ENCODE peak calls at places on chromosomes 6 and 20, in seven cellular contexts. One of them, this sample, is unnamed. For H3K4me1 and H3K36me3, the result is how much of the 10 kb centered on the place peaks cover.

GRCh38 chr20:31440012-31440659 is at the start of gene DEFB123:
- DNase-seq in CD8-positive, alpha-beta memory T cell: no peak
- DNase-seq in suprapubic skin: no peak
- DNase-seq in left lung: no peak
- DNase-seq in lower lobe of right lung: no peak
- DNase-seq in naive thymus-derived CD4-positive, alpha-beta T cell: no peak
- DNase-seq in SK-N-SH: no peak
- DNase-seq in this sample: no peak

GRCh38 chr20:57330998-57331397 is 1.4 kb downstream of the SPO11 start:
- DNase-seq in CD8-positive, alpha-beta memory T cell: no peak
- DNase-seq in suprapubic skin: no peak
- DNase-seq in left lung: no peak
- DNase-seq in lower lobe of right lung: no peak
- DNase-seq in naive thymus-derived CD4-positive, alpha-beta T cell: no peak
- DNase-seq in SK-N-SH: no peak
- DNase-seq in this sample: no peak

GRCh38 chr20:47337413-47337812 is 19.1 kb downstream of the ZMYND8 start:
- DNase-seq in CD8-positive, alpha-beta memory T cell: no peak
- DNase-seq in suprapubic skin: no peak
- DNase-seq in left lung: no peak
- DNase-seq in lower lobe of right lung: no peak
- DNase-seq in naive thymus-derived CD4-positive, alpha-beta T cell: no peak
- DNase-seq in SK-N-SH: no peak
- DNase-seq in this sample: no peak

GRCh38 chr20:62707981-62708521 is 585 bp upstream of the NTSR1 start:
- DNase-seq in CD8-positive, alpha-beta memory T cell: no peak
- DNase-seq in suprapubic skin: no peak
- DNase-seq in left lung: no peak
- DNase-seq in lower lobe of right lung: no peak
- DNase-seq in naive thymus-derived CD4-positive, alpha-beta T cell: no peak
- DNase-seq in SK-N-SH: peak
- DNase-seq in this sample: no peak

GRCh38 chr6:142940487-142940886 is 4.5 kb downstream of the HIVEP2 start:
- DNase-seq in CD8-positive, alpha-beta memory T cell: no peak
- DNase-seq in suprapubic skin: no peak
- DNase-seq in left lung: no peak
- DNase-seq in lower lobe of right lung: no peak
- DNase-seq in naive thymus-derived CD4-positive, alpha-beta T cell: no peak
- DNase-seq in SK-N-SH: no peak
- DNase-seq in this sample: no peak

GRCh38 chr6:13487122-13488014 is at the start of gene GFOD1:
- DNase-seq in CD8-positive, alpha-beta memory T cell: peak
- DNase-seq in suprapubic skin: peak
- DNase-seq in left lung: peak
- DNase-seq in lower lobe of right lung: peak
- DNase-seq in naive thymus-derived CD4-positive, alpha-beta T cell: peak
- DNase-seq in SK-N-SH: peak
- DNase-seq in this sample: peak

GRCh38 chr6:39929039-39929732 is 5.1 kb downstream of the MOCS1 start:
- DNase-seq in CD8-positive, alpha-beta memory T cell: no peak
- DNase-seq in suprapubic skin: no peak
- DNase-seq in left lung: no peak
- DNase-seq in lower lobe of right lung: no peak
- DNase-seq in naive thymus-derived CD4-positive, alpha-beta T cell: no peak
- DNase-seq in SK-N-SH: no peak
- DNase-seq in this sample: no peak

GRCh38 chr6:34745277-34746103 is 11.8 kb upstream of the SNRPC start:
- DNase-seq in CD8-positive, alpha-beta memory T cell: no peak
- DNase-seq in suprapubic skin: no peak
- DNase-seq in left lung: peak
- DNase-seq in lower lobe of right lung: peak
- DNase-seq in naive thymus-derived CD4-positive, alpha-beta T cell: no peak
- DNase-seq in SK-N-SH: no peak
- DNase-seq in this sample: no peak

GRCh38 chr6:118187568-118188164 is 280.6 kb downstream of the SLC35F1 start:
- DNase-seq in CD8-positive, alpha-beta memory T cell: no peak
- DNase-seq in suprapubic skin: no peak
- DNase-seq in left lung: peak
- DNase-seq in lower lobe of right lung: no peak
- DNase-seq in naive thymus-derived CD4-positive, alpha-beta T cell: no peak
- DNase-seq in SK-N-SH: no peak
- DNase-seq in this sample: peak

GRCh38 chr20:24388828-24389325 is 80.6 kb upstream of the SYNDIG1 start:
- DNase-seq in CD8-positive, alpha-beta memory T cell: no peak
- DNase-seq in suprapubic skin: no peak
- DNase-seq in left lung: no peak
- DNase-seq in lower lobe of right lung: no peak
- DNase-seq in naive thymus-derived CD4-positive, alpha-beta T cell: no peak
- DNase-seq in SK-N-SH: no peak
- DNase-seq in this sample: no peak

GRCh38 chr6:37630281-37630799 is 67.3 kb downstream of the MDGA1 start:
- DNase-seq in CD8-positive, alpha-beta memory T cell: no peak
- DNase-seq in suprapubic skin: no peak
- DNase-seq in left lung: peak
- DNase-seq in lower lobe of right lung: no peak
- DNase-seq in naive thymus-derived CD4-positive, alpha-beta T cell: no peak
- DNase-seq in SK-N-SH: no peak
- DNase-seq in this sample: peak

GRCh38 chr6:69138893-69139494 is 503.9 kb downstream of the ADGRB3 start:
- DNase-seq in CD8-positive, alpha-beta memory T cell: no peak
- DNase-seq in suprapubic skin: no peak
- DNase-seq in left lung: no peak
- DNase-seq in lower lobe of right lung: no peak
- DNase-seq in naive thymus-derived CD4-positive, alpha-beta T cell: no peak
- DNase-seq in SK-N-SH: no peak
- DNase-seq in this sample: no peak

GRCh38 chr6:32239462-32239861 is 15.6 kb upstream of the NOTCH4 start:
- DNase-seq in CD8-positive, alpha-beta memory T cell: no peak
- DNase-seq in suprapubic skin: no peak
- DNase-seq in left lung: no peak
- DNase-seq in lower lobe of right lung: no peak
- DNase-seq in naive thymus-derived CD4-positive, alpha-beta T cell: no peak
- DNase-seq in SK-N-SH: no peak
- DNase-seq in this sample: no peak

GRCh38 chr20:50293244-50294139 is 102.9 kb downstream of the CEBPB start:
- DNase-seq in CD8-positive, alpha-beta memory T cell: no peak
- DNase-seq in suprapubic skin: no peak
- DNase-seq in left lung: no peak
- DNase-seq in lower lobe of right lung: no peak
- DNase-seq in naive thymus-derived CD4-positive, alpha-beta T cell: no peak
- DNase-seq in SK-N-SH: no peak
- DNase-seq in this sample: peak

GRCh38 chr20:49987015-49987867 is 4.5 kb downstream of the SNAI1 start:
- DNase-seq in CD8-positive, alpha-beta memory T cell: no peak
- DNase-seq in suprapubic skin: no peak
- DNase-seq in left lung: no peak
- DNase-seq in lower lobe of right lung: no peak
- DNase-seq in naive thymus-derived CD4-positive, alpha-beta T cell: no peak
- DNase-seq in SK-N-SH: no peak
- DNase-seq in this sample: no peak

DNA sequence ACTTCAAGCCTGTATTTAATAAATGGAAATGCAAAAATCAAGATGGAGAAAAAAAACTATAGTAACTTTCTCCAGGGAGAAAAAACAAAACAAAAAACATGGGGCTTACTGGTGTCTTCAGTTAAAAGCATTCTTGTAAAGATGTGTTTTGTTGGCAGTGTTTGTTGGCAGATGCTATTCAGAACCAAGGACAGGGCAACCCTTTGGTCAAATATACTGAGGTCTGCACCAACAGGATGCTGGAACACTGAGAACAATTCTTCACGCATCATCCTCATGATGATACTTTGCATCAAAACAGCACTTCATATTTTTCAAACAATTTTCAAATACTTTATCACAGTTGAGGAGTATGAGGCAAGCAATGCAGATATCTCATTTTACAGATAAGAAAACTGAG is 63.7 kb upstream of the CBLN4 start:
- DNase-seq in CD8-positive, alpha-beta memory T cell: no peak
- DNase-seq in suprapubic skin: no peak
- DNase-seq in left lung: no peak
- DNase-seq in lower lobe of right lung: no peak
- DNase-seq in naive thymus-derived CD4-positive, alpha-beta T cell: no peak
- DNase-seq in SK-N-SH: no peak
- DNase-seq in this sample: no peak
- H3K27ac ChIP-seq in CD8-positive, alpha-beta memory T cell: no peak
- H3K27ac ChIP-seq in suprapubic skin: no peak
- H3K27ac ChIP-seq in left lung: no peak
- H3K27ac ChIP-seq in lower lobe of right lung: no peak
- H3K27ac ChIP-seq in naive thymus-derived CD4-positive, alpha-beta T cell: no peak
- H3K27ac ChIP-seq in SK-N-SH: no peak
- H3K27ac ChIP-seq in this sample: no peak

GRCh38 chr6:168536196-168536595 is 95.2 kb downstream of the SMOC2 start:
- DNase-seq in CD8-positive, alpha-beta memory T cell: no peak
- DNase-seq in suprapubic skin: no peak
- DNase-seq in left lung: no peak
- DNase-seq in lower lobe of right lung: no peak
- DNase-seq in naive thymus-derived CD4-positive, alpha-beta T cell: no peak
- DNase-seq in SK-N-SH: no peak
- DNase-seq in this sample: no peak
- H3K4me1 ChIP-seq in CD8-positive, alpha-beta memory T cell: under half
- H3K4me1 ChIP-seq in suprapubic skin: under half
- H3K4me1 ChIP-seq in left lung: under half
- H3K4me1 ChIP-seq in lower lobe of right lung: under half
- H3K4me1 ChIP-seq in naive thymus-derived CD4-positive, alpha-beta T cell: under half
- H3K4me1 ChIP-seq in SK-N-SH: under half
- H3K4me1 ChIP-seq in this sample: under half

DNA sequence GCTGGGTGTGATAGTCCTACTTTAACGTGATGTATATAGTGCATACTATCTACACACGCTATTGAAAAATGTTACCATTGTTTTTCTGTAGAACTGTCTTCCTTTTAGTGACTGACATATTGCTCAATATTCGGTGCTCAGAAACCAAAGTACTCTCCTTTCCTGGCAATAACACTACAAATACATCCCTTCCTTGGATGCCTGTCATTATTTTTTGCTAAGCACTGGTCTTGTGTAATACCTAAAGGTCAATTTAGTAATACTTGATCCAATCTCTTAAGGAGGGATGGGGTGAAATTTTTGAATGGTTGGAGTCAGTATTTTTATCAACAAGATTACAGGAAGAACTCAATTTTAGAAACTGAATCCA is 23.9 kb downstream of the CNR1 start:
- DNase-seq in CD8-positive, alpha-beta memory T cell: no peak
- DNase-seq in suprapubic skin: no peak
- DNase-seq in left lung: no peak
- DNase-seq in lower lobe of right lung: no peak
- DNase-seq in naive thymus-derived CD4-positive, alpha-beta T cell: no peak
- DNase-seq in SK-N-SH: no peak
- DNase-seq in this sample: no peak
- H3K36me3 ChIP-seq in CD8-positive, alpha-beta memory T cell: under half
- H3K36me3 ChIP-seq in suprapubic skin: under half
- H3K36me3 ChIP-seq in left lung: under half
- H3K36me3 ChIP-seq in lower lobe of right lung: under half
- H3K36me3 ChIP-seq in naive thymus-derived CD4-positive, alpha-beta T cell: under half
- H3K36me3 ChIP-seq in SK-N-SH: under half
- H3K36me3 ChIP-seq in this sample: under half

DNA sequence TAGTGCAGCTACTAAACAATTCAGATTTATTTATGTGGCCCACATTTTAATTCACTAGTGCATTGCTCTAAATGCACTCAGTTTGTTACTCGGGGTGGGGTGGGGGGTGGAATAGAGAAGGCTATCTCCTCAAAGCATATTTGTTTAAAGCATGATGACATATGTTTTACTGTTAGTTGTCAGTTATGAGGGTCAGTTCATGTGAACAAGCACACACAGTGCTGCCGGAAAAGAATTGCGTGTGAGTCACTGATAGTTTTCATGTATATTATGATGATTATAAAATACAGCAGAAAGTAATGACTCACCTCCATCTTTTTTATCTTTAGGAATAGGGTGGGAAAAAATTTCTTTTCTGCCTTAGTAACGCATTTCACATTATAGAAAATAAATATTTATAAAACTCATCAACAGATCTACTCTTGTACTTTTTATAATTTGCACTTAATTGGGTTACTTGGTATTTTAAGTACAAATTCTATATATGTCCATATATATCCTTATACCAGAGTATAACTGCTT is 42.2 kb upstream of the STXBP5 start:
- DNase-seq in CD8-positive, alpha-beta memory T cell: no peak
- DNase-seq in suprapubic skin: no peak
- DNase-seq in left lung: no peak
- DNase-seq in lower lobe of right lung: no peak
- DNase-seq in naive thymus-derived CD4-positive, alpha-beta T cell: no peak
- DNase-seq in SK-N-SH: no peak
- DNase-seq in this sample: no peak
- H3K27ac ChIP-seq in CD8-positive, alpha-beta memory T cell: no peak
- H3K27ac ChIP-seq in suprapubic skin: no peak
- H3K27ac ChIP-seq in left lung: no peak
- H3K27ac ChIP-seq in lower lobe of right lung: no peak
- H3K27ac ChIP-seq in naive thymus-derived CD4-positive, alpha-beta T cell: no peak
- H3K27ac ChIP-seq in SK-N-SH: peak
- H3K27ac ChIP-seq in this sample: no peak

GRCh38 chr20:1663917-1664316 is 6.3 kb upstream of the SIRPG start:
- DNase-seq in CD8-positive, alpha-beta memory T cell: no peak
- DNase-seq in suprapubic skin: no peak
- DNase-seq in left lung: no peak
- DNase-seq in lower lobe of right lung: no peak
- DNase-seq in naive thymus-derived CD4-positive, alpha-beta T cell: peak
- DNase-seq in SK-N-SH: no peak
- DNase-seq in this sample: no peak

GRCh38 chr20:1660263-1660662 is 2.7 kb upstream of the SIRPG start:
- DNase-seq in CD8-positive, alpha-beta memory T cell: no peak
- DNase-seq in suprapubic skin: no peak
- DNase-seq in left lung: no peak
- DNase-seq in lower lobe of right lung: no peak
- DNase-seq in naive thymus-derived CD4-positive, alpha-beta T cell: no peak
- DNase-seq in SK-N-SH: no peak
- DNase-seq in this sample: no peak

GRCh38 chr20:1664911-1665310 is 7.3 kb upstream of the SIRPG start:
- DNase-seq in CD8-positive, alpha-beta memory T cell: peak
- DNase-seq in suprapubic skin: no peak
- DNase-seq in left lung: no peak
- DNase-seq in lower lobe of right lung: no peak
- DNase-seq in naive thymus-derived CD4-positive, alpha-beta T cell: peak
- DNase-seq in SK-N-SH: no peak
- DNase-seq in this sample: no peak

GRCh38 chr20:1665345-1665744 is 7.8 kb upstream of the SIRPG start:
- DNase-seq in CD8-positive, alpha-beta memory T cell: no peak
- DNase-seq in suprapubic skin: no peak
- DNase-seq in left lung: no peak
- DNase-seq in lower lobe of right lung: no peak
- DNase-seq in naive thymus-derived CD4-positive, alpha-beta T cell: no peak
- DNase-seq in SK-N-SH: no peak
- DNase-seq in this sample: no peak

DNA sequence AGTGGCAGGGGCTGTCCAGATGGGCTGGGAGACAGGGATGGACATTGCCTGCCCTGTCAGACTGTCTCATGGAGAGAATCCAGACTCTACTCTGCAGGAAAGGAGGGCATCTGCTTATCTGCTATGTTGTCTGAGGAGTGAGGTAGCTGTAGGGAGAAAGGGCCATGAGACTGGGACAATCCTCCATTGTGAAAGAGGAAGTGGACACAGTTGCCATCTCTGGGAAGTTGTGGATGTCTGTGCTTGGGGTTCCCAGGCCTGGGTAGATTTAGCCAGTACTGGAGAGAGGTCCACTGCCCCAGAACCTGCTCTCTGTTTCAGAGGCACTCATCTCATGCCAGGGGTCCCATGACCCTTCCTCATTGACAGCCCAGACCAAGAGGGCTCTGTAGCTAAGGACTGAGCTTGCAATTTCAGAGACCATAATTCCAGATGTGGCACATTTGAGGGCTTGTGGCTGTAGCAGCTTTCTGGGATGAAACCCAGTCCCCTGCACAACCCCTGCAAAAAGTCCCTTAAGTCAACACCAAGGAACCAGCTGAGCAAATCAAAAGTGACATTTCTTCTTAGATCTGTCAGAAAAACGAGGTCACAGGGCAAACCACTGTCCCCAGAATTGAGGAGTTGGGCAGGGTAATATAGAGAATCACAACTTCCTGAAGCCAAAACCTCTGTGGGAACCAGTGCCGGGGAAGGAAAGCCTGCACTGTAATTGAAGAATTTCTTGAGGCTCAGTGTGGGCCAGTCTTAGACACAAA is 4.1 kb upstream of the SIRPG start:
- DNase-seq in CD8-positive, alpha-beta memory T cell: no peak
- DNase-seq in suprapubic skin: no peak
- DNase-seq in left lung: no peak
- DNase-seq in lower lobe of right lung: no peak
- DNase-seq in naive thymus-derived CD4-positive, alpha-beta T cell: peak
- DNase-seq in SK-N-SH: no peak
- DNase-seq in this sample: no peak
- H3K4me1 ChIP-seq in CD8-positive, alpha-beta memory T cell: half or more
- H3K4me1 ChIP-seq in suprapubic skin: under half
- H3K4me1 ChIP-seq in left lung: under half
- H3K4me1 ChIP-seq in lower lobe of right lung: under half
- H3K4me1 ChIP-seq in naive thymus-derived CD4-positive, alpha-beta T cell: half or more
- H3K4me1 ChIP-seq in SK-N-SH: under half
- H3K4me1 ChIP-seq in this sample: under half